ENCODE peak calls at places on chromosomes 7 and 10, in ten cellular contexts. One of them, this sample, is unnamed.

GRCh38 chr7:91288208-91288824 is 24.1 kb downstream of the FZD1 start:
- DNase-seq in GM20000: no peak
- DNase-seq in GM13976: peak
- DNase-seq in A673: peak
- DNase-seq in GM10248: peak
- DNase-seq in fibroblast of lung: no peak
- DNase-seq in K562: peak
- DNase-seq in body of pancreas: peak
- DNase-seq in astrocyte of the spinal cord: no peak
- DNase-seq in Calu3: peak
- DNase-seq in this sample: no peak

GRCh38 chr10:132860527-132860926 is 74.6 kb upstream of the NKX6-2 start:
- DNase-seq in GM20000: no peak
- DNase-seq in GM13976: no peak
- DNase-seq in A673: no peak
- DNase-seq in GM10248: no peak
- DNase-seq in fibroblast of lung: no peak
- DNase-seq in K562: peak
- DNase-seq in body of pancreas: no peak
- DNase-seq in astrocyte of the spinal cord: no peak
- DNase-seq in Calu3: no peak
- DNase-seq in this sample: no peak

GRCh38 chr7:15544050-15544449 is 17.8 kb downstream of the AGMO start:
- DNase-seq in GM20000: no peak
- DNase-seq in GM13976: no peak
- DNase-seq in A673: no peak
- DNase-seq in GM10248: no peak
- DNase-seq in fibroblast of lung: no peak
- DNase-seq in K562: no peak
- DNase-seq in body of pancreas: no peak
- DNase-seq in astrocyte of the spinal cord: no peak
- DNase-seq in Calu3: no peak
- DNase-seq in this sample: no peak

GRCh38 chr10:5090551-5090950 is 3.7 kb upstream of the AKR1C3 start:
- DNase-seq in GM20000: no peak
- DNase-seq in GM13976: no peak
- DNase-seq in A673: no peak
- DNase-seq in GM10248: no peak
- DNase-seq in fibroblast of lung: no peak
- DNase-seq in K562: no peak
- DNase-seq in body of pancreas: no peak
- DNase-seq in astrocyte of the spinal cord: no peak
- DNase-seq in Calu3: peak
- DNase-seq in this sample: no peak

GRCh38 chr7:43501881-43502280 is 81.0 kb upstream of the STK17A start:
- DNase-seq in GM20000: no peak
- DNase-seq in GM13976: no peak
- DNase-seq in A673: no peak
- DNase-seq in GM10248: no peak
- DNase-seq in fibroblast of lung: peak
- DNase-seq in K562: no peak
- DNase-seq in body of pancreas: no peak
- DNase-seq in astrocyte of the spinal cord: peak
- DNase-seq in Calu3: peak
- DNase-seq in this sample: peak

GRCh38 chr7:116591202-116592040 is 66.6 kb downstream of the CAV1 start:
- DNase-seq in GM20000: no peak
- DNase-seq in GM13976: peak
- DNase-seq in A673: peak
- DNase-seq in GM10248: no peak
- DNase-seq in fibroblast of lung: no peak
- DNase-seq in K562: peak
- DNase-seq in body of pancreas: no peak
- DNase-seq in astrocyte of the spinal cord: peak
- DNase-seq in Calu3: no peak
- DNase-seq in this sample: peak

GRCh38 chr10:70571636-70572439 is 30.7 kb downstream of the PRF1 start:
- DNase-seq in GM20000: no peak
- DNase-seq in GM13976: no peak
- DNase-seq in A673: no peak
- DNase-seq in GM10248: no peak
- DNase-seq in fibroblast of lung: no peak
- DNase-seq in K562: no peak
- DNase-seq in body of pancreas: no peak
- DNase-seq in astrocyte of the spinal cord: no peak
- DNase-seq in Calu3: no peak
- DNase-seq in this sample: no peak

GRCh38 chr10:73424478-73424877 is 8.9 kb downstream of the MSS51 start:
- DNase-seq in GM20000: no peak
- DNase-seq in GM13976: no peak
- DNase-seq in A673: no peak
- DNase-seq in GM10248: no peak
- DNase-seq in fibroblast of lung: no peak
- DNase-seq in K562: no peak
- DNase-seq in body of pancreas: no peak
- DNase-seq in astrocyte of the spinal cord: no peak
- DNase-seq in Calu3: no peak
- DNase-seq in this sample: no peak

GRCh38 chr7:44978511-44979366 is at the start of gene MYO1G:
- DNase-seq in GM20000: peak
- DNase-seq in GM13976: peak
- DNase-seq in A673: no peak
- DNase-seq in GM10248: peak
- DNase-seq in fibroblast of lung: no peak
- DNase-seq in K562: no peak
- DNase-seq in body of pancreas: no peak
- DNase-seq in astrocyte of the spinal cord: no peak
- DNase-seq in Calu3: no peak
- DNase-seq in this sample: no peak

GRCh38 chr7:40866601-40867000 is 731.8 kb downstream of the SUGCT start:
- DNase-seq in GM20000: no peak
- DNase-seq in GM13976: no peak
- DNase-seq in A673: no peak
- DNase-seq in GM10248: no peak
- DNase-seq in fibroblast of lung: peak
- DNase-seq in K562: no peak
- DNase-seq in body of pancreas: no peak
- DNase-seq in astrocyte of the spinal cord: peak
- DNase-seq in Calu3: no peak
- DNase-seq in this sample: peak
- TF ChIP-seq CTCF in GM20000: no peak
- TF ChIP-seq CTCF in GM13976: no peak
- TF ChIP-seq CTCF in A673: no peak
- TF ChIP-seq CTCF in GM10248: no peak
- TF ChIP-seq CTCF in fibroblast of lung: no peak
- TF ChIP-seq CTCF in K562: no peak
- TF ChIP-seq CTCF in body of pancreas: no peak
- TF ChIP-seq CTCF in astrocyte of the spinal cord: peak
- TF ChIP-seq CTCF in Calu3: no peak
- TF ChIP-seq CTCF in this sample: peak

GRCh38 chr7:96224682-96225081 is 97.2 kb downstream of the SLC25A13 start:
- DNase-seq in GM20000: peak
- DNase-seq in GM13976: peak
- DNase-seq in A673: peak
- DNase-seq in GM10248: peak
- DNase-seq in fibroblast of lung: no peak
- DNase-seq in K562: peak
- DNase-seq in body of pancreas: no peak
- DNase-seq in astrocyte of the spinal cord: no peak
- DNase-seq in Calu3: no peak
- DNase-seq in this sample: no peak
- TF ChIP-seq CTCF in GM20000: no peak
- TF ChIP-seq CTCF in GM13976: no peak
- TF ChIP-seq CTCF in A673: peak
- TF ChIP-seq CTCF in GM10248: no peak
- TF ChIP-seq CTCF in fibroblast of lung: no peak
- TF ChIP-seq CTCF in K562: peak
- TF ChIP-seq CTCF in body of pancreas: no peak
- TF ChIP-seq CTCF in astrocyte of the spinal cord: peak
- TF ChIP-seq CTCF in Calu3: no peak
- TF ChIP-seq CTCF in this sample: peak

GRCh38 chr10:7218974-7219373 is 191.9 kb downstream of the SFMBT2 start:
- DNase-seq in GM20000: no peak
- DNase-seq in GM13976: no peak
- DNase-seq in A673: peak
- DNase-seq in GM10248: no peak
- DNase-seq in fibroblast of lung: peak
- DNase-seq in K562: no peak
- DNase-seq in body of pancreas: no peak
- DNase-seq in astrocyte of the spinal cord: peak
- DNase-seq in Calu3: no peak
- DNase-seq in this sample: peak
- TF ChIP-seq CTCF in GM20000: no peak
- TF ChIP-seq CTCF in GM13976: no peak
- TF ChIP-seq CTCF in A673: no peak
- TF ChIP-seq CTCF in GM10248: peak
- TF ChIP-seq CTCF in fibroblast of lung: no peak
- TF ChIP-seq CTCF in K562: no peak
- TF ChIP-seq CTCF in body of pancreas: no peak
- TF ChIP-seq CTCF in astrocyte of the spinal cord: no peak
- TF ChIP-seq CTCF in Calu3: no peak
- TF ChIP-seq CTCF in this sample: no peak

GRCh38 chr10:106866244-106866845 is 298.2 kb downstream of the SORCS1 start:
- DNase-seq in GM20000: no peak
- DNase-seq in GM13976: no peak
- DNase-seq in A673: no peak
- DNase-seq in GM10248: no peak
- DNase-seq in fibroblast of lung: no peak
- DNase-seq in K562: no peak
- DNase-seq in body of pancreas: no peak
- DNase-seq in astrocyte of the spinal cord: no peak
- DNase-seq in Calu3: no peak
- DNase-seq in this sample: no peak

GRCh38 chr10:106857728-106858127 is 306.8 kb downstream of the SORCS1 start:
- DNase-seq in GM20000: no peak
- DNase-seq in GM13976: no peak
- DNase-seq in A673: no peak
- DNase-seq in GM10248: no peak
- DNase-seq in fibroblast of lung: no peak
- DNase-seq in K562: no peak
- DNase-seq in body of pancreas: no peak
- DNase-seq in astrocyte of the spinal cord: no peak
- DNase-seq in Calu3: no peak
- DNase-seq in this sample: no peak

GRCh38 chr10:106864031-106864430 is 300.5 kb downstream of the SORCS1 start:
- DNase-seq in GM20000: no peak
- DNase-seq in GM13976: no peak
- DNase-seq in A673: no peak
- DNase-seq in GM10248: no peak
- DNase-seq in fibroblast of lung: no peak
- DNase-seq in K562: no peak
- DNase-seq in body of pancreas: no peak
- DNase-seq in astrocyte of the spinal cord: no peak
- DNase-seq in Calu3: no peak
- DNase-seq in this sample: no peak

GRCh38 chr10:106863549-106863948 is 301.0 kb downstream of the SORCS1 start:
- DNase-seq in GM20000: peak
- DNase-seq in GM13976: peak
- DNase-seq in A673: peak
- DNase-seq in GM10248: no peak
- DNase-seq in fibroblast of lung: no peak
- DNase-seq in K562: peak
- DNase-seq in body of pancreas: no peak
- DNase-seq in astrocyte of the spinal cord: no peak
- DNase-seq in Calu3: no peak
- DNase-seq in this sample: no peak
- TF ChIP-seq CTCF in GM20000: peak
- TF ChIP-seq CTCF in GM13976: peak
- TF ChIP-seq CTCF in A673: peak
- TF ChIP-seq CTCF in GM10248: peak
- TF ChIP-seq CTCF in fibroblast of lung: no peak
- TF ChIP-seq CTCF in K562: peak
- TF ChIP-seq CTCF in body of pancreas: no peak
- TF ChIP-seq CTCF in astrocyte of the spinal cord: no peak
- TF ChIP-seq CTCF in Calu3: no peak
- TF ChIP-seq CTCF in this sample: no peak

GRCh38 chr10:17586741-17587720 is 30.1 kb downstream of the HACD1 start:
- DNase-seq in GM20000: no peak
- DNase-seq in GM13976: no peak
- DNase-seq in A673: peak
- DNase-seq in GM10248: no peak
- DNase-seq in fibroblast of lung: peak
- DNase-seq in K562: no peak
- DNase-seq in body of pancreas: no peak
- DNase-seq in astrocyte of the spinal cord: peak
- DNase-seq in Calu3: peak
- DNase-seq in this sample: no peak
- TF ChIP-seq CTCF in GM20000: no peak
- TF ChIP-seq CTCF in GM13976: no peak
- TF ChIP-seq CTCF in A673: no peak
- TF ChIP-seq CTCF in GM10248: no peak
- TF ChIP-seq CTCF in fibroblast of lung: no peak
- TF ChIP-seq CTCF in K562: no peak
- TF ChIP-seq CTCF in body of pancreas: no peak
- TF ChIP-seq CTCF in astrocyte of the spinal cord: no peak
- TF ChIP-seq CTCF in Calu3: no peak
- TF ChIP-seq CTCF in this sample: no peak

GRCh38 chr10:75096749-75097148 is 14.7 kb upstream of the SAMD8 start:
- DNase-seq in GM20000: no peak
- DNase-seq in GM13976: no peak
- DNase-seq in A673: no peak
- DNase-seq in GM10248: no peak
- DNase-seq in fibroblast of lung: no peak
- DNase-seq in K562: no peak
- DNase-seq in body of pancreas: no peak
- DNase-seq in astrocyte of the spinal cord: no peak
- DNase-seq in Calu3: no peak
- DNase-seq in this sample: no peak

GRCh38 chr10:75099952-75100763 is 11.3 kb upstream of the SAMD8 start:
- DNase-seq in GM20000: peak
- DNase-seq in GM13976: peak
- DNase-seq in A673: peak
- DNase-seq in GM10248: peak
- DNase-seq in fibroblast of lung: peak
- DNase-seq in K562: peak
- DNase-seq in body of pancreas: peak
- DNase-seq in astrocyte of the spinal cord: peak
- DNase-seq in Calu3: peak
- DNase-seq in this sample: peak

GRCh38 chr10:75095631-75096030 is 15.8 kb upstream of the SAMD8 start:
- DNase-seq in GM20000: no peak
- DNase-seq in GM13976: no peak
- DNase-seq in A673: no peak
- DNase-seq in GM10248: no peak
- DNase-seq in fibroblast of lung: no peak
- DNase-seq in K562: no peak
- DNase-seq in body of pancreas: no peak
- DNase-seq in astrocyte of the spinal cord: no peak
- DNase-seq in Calu3: no peak
- DNase-seq in this sample: no peak

GRCh38 chr10:75098902-75099673 is 12.4 kb upstream of the SAMD8 start:
- DNase-seq in GM20000: no peak
- DNase-seq in GM13976: no peak
- DNase-seq in A673: no peak
- DNase-seq in GM10248: no peak
- DNase-seq in fibroblast of lung: no peak
- DNase-seq in K562: no peak
- DNase-seq in body of pancreas: no peak
- DNase-seq in astrocyte of the spinal cord: no peak
- DNase-seq in Calu3: no peak
- DNase-seq in this sample: no peak

GRCh38 chr10:75097666-75098285 is 13.7 kb upstream of the SAMD8 start:
- DNase-seq in GM20000: no peak
- DNase-seq in GM13976: no peak
- DNase-seq in A673: peak
- DNase-seq in GM10248: no peak
- DNase-seq in fibroblast of lung: no peak
- DNase-seq in K562: no peak
- DNase-seq in body of pancreas: no peak
- DNase-seq in astrocyte of the spinal cord: peak
- DNase-seq in Calu3: no peak
- DNase-seq in this sample: peak
- TF ChIP-seq CTCF in GM20000: no peak
- TF ChIP-seq CTCF in GM13976: peak
- TF ChIP-seq CTCF in A673: peak
- TF ChIP-seq CTCF in GM10248: peak
- TF ChIP-seq CTCF in fibroblast of lung: peak
- TF ChIP-seq CTCF in K562: peak
- TF ChIP-seq CTCF in body of pancreas: no peak
- TF ChIP-seq CTCF in astrocyte of the spinal cord: peak
- TF ChIP-seq CTCF in Calu3: no peak
- TF ChIP-seq CTCF in this sample: peak